ENCODE peak calls at places on chromosomes 3 and 15, in eight cellular contexts. W, D, V, F, S, P, Z and J are unnamed samples.

GRCh38 chr3:28916713-28917499 is 364.0 kb upstream of the RBMS3 start:
- DNase-seq in W (peak; percentile 26), D (peak; percentile 39), V (peak; percentile 4), F (no peak), S (peak; percentile 48), P (peak; percentile 16), Z (no peak), J (no peak)

GRCh38 chr15:99708563-99708962 is 24.7 kb downstream of the LYSMD4 start:
- DNase-seq in W (peak; percentile 77), D (no peak), V (no peak), F (no peak), S (no peak), P (no peak), Z (no peak), J (no peak)

GRCh38 chr3:13500133-13500885 is 20.2 kb downstream of the HDAC11 start:
- DNase-seq in W (no peak), D (no peak), V (no peak), F (no peak), S (peak; percentile 32), P (no peak), Z (peak; percentile 56), J (no peak)

GRCh38 chr15:78822514-78822913 is 11.2 kb upstream of the ADAMTS7 start:
- DNase-seq in W (no peak), D (no peak), V (no peak), F (no peak), S (no peak), P (no peak), Z (no peak), J (no peak)

GRCh38 chr3:112653881-112654300 is 12.9 kb upstream of the CCDC80 start:
- DNase-seq in W (no peak), D (no peak), V (no peak), F (no peak), S (no peak), P (no peak), Z (no peak), J (no peak)

GRCh38 chr3:136893848-136894443 is 31.9 kb downstream of the NCK1 start:
- DNase-seq in W (no peak), D (no peak), V (no peak), F (no peak), S (no peak), P (no peak), Z (no peak), J (no peak)

GRCh38 chr15:86139828-86140227 is 60.2 kb downstream of the AGBL1 start:
- DNase-seq in W (no peak), D (no peak), V (no peak), F (no peak), S (peak; percentile 37), P (peak; percentile 12), Z (no peak), J (no peak)

GRCh38 chr3:15953841-15954240 is 156.1 kb upstream of the ANKRD28 start:
- DNase-seq in W (no peak), D (no peak), V (no peak), F (no peak), S (no peak), P (no peak), Z (peak; percentile 3), J (no peak)

GRCh38 chr3:134319894-134320293 is 54.4 kb downstream of the AMOTL2 start:
- DNase-seq in W (no peak), D (no peak), V (no peak), F (no peak), S (no peak), P (no peak), Z (no peak), J (no peak)

GRCh38 chr3:10933958-10934481 is 58.5 kb upstream of the SLC6A1 start:
- DNase-seq in W (no peak), D (no peak), V (no peak), F (no peak), S (no peak), P (no peak), Z (no peak), J (peak; percentile 28)

GRCh38 chr15:29770796-29771195 is 51.5 kb downstream of the TJP1 start:
- DNase-seq in W (no peak), D (no peak), V (no peak), F (no peak), S (no peak), P (no peak), Z (no peak), J (no peak)

GRCh38 chr3:187944391-187945179 is 199.3 kb upstream of the BCL6 start:
- DNase-seq in W (no peak), D (no peak), V (no peak), F (no peak), S (peak; percentile 10), P (no peak), Z (no peak), J (peak; percentile 46)

GRCh38 chr15:89912674-89913396 is at the start of gene ARPIN:
- DNase-seq in W (peak; percentile 65), D (peak; percentile 6), V (no peak), F (no peak), S (peak; percentile 26), P (no peak), Z (peak; percentile 50), J (no peak)

GRCh38 chr3:36319683-36320082 is 60.6 kb upstream of the STAC start:
- DNase-seq in W (no peak), D (no peak), V (no peak), F (no peak), S (no peak), P (no peak), Z (no peak), J (no peak)

GRCh38 chr15:39587291-39587909 is 6.5 kb downstream of the THBS1 start:
- DNase-seq in W (no peak), D (no peak), V (no peak), F (no peak), S (no peak), P (no peak), Z (no peak), J (no peak)

GRCh38 chr3:51163051-51163450 is 222.0 kb upstream of the MANF start:
- DNase-seq in W (no peak), D (no peak), V (no peak), F (no peak), S (no peak), P (no peak), Z (no peak), J (no peak)

GRCh38 chr15:84400820-84401219 is 165.2 kb downstream of the GOLGA6L4 start:
- DNase-seq in W (no peak), D (no peak), V (no peak), F (no peak), S (no peak), P (no peak), Z (no peak), J (no peak)

GRCh38 chr3:125166581-125166980 is 46.0 kb downstream of the SLC12A8 start:
- DNase-seq in W (no peak), D (no peak), V (no peak), F (no peak), S (no peak), P (no peak), Z (no peak), J (no peak)

GRCh38 chr3:65607101-65607500 is 431.6 kb downstream of the MAGI1 start:
- DNase-seq in W (no peak), D (no peak), V (no peak), F (no peak), S (no peak), P (no peak), Z (no peak), J (no peak)

GRCh38 chr3:136093771-136094170 is 102.4 kb downstream of the MSL2 start:
- DNase-seq in W (no peak), D (no peak), V (no peak), F (no peak), S (no peak), P (no peak), Z (no peak), J (no peak)

GRCh38 chr3:51622402-51622801 is 48.6 kb upstream of the TEX264 start:
- DNase-seq in W (no peak), D (no peak), V (no peak), F (no peak), S (no peak), P (no peak), Z (no peak), J (no peak)

GRCh38 chr3:149000207-149000745 is 8.9 kb downstream of the GYG1 start:
- DNase-seq in W (no peak), D (no peak), V (no peak), F (no peak), S (no peak), P (no peak), Z (no peak), J (no peak)

GRCh38 chr3:101842245-101842934 is 6.9 kb upstream of the NFKBIZ start:
- DNase-seq in W (no peak), D (no peak), V (no peak), F (no peak), S (no peak), P (no peak), Z (no peak), J (no peak)

GRCh38 chr15:28098360-28098765 is 752 bp downstream of the OCA2 start:
- DNase-seq in W (no peak), D (no peak), V (no peak), F (no peak), S (no peak), P (peak; percentile 4), Z (no peak), J (peak; percentile 8)

GRCh38 chr3:98784666-98785600 is 21.8 kb downstream of the ST3GAL6 start:
- DNase-seq in W (no peak), D (no peak), V (no peak), F (no peak), S (no peak), P (no peak), Z (no peak), J (no peak)

GRCh38 chr3:126748701-126749546 is 44.9 kb downstream of the CHCHD6 start:
- DNase-seq in W (no peak), D (no peak), V (no peak), F (no peak), S (no peak), P (no peak), Z (no peak), J (no peak)

GRCh38 chr3:15636028-15636709 is 34.6 kb downstream of the BTD start:
- DNase-seq in W (no peak), D (no peak), V (peak; percentile 23), F (peak; percentile 77), S (peak; percentile 74), P (peak; percentile 33), Z (no peak), J (peak; percentile 52)